ENCODE peak calls at places on chromosomes 16 and 17, in nine cellular contexts. X is psoas muscle, J is upper lobe of right lung, S is ovary, C is tibial artery, V is heart left ventricle, U is astrocyte, M is cardiac muscle cell, R is HCT116. I is an unnamed sample. For H3K4me1, the result is how much of the 10 kb centered on the place peaks cover.

GRCh38 chr17:65400701-65401100 is 160.7 kb downstream of the AXIN2 start:
- DNase-seq in S (no peak), R (no peak), J (no peak), M (no peak), C (no peak), V (no peak), X (no peak), U (no peak), I (no peak)

GRCh38 chr17:62760059-62760887 is 47.8 kb downstream of the MARCHF10 start:
- DNase-seq in M (peak), C (no peak), U (peak), J (no peak), V (no peak), R (no peak), X (no peak), S (no peak), I (peak)

GRCh38 chr17:76696763-76697701 is 13.7 kb downstream of the MXRA7 start:
- DNase-seq in M (peak), R (no peak), J (no peak), X (peak), U (peak), V (peak), S (no peak), C (no peak), I (no peak)

GRCh38 chr17:75776399-75777242 is 8.0 kb upstream of the UNK start:
- DNase-seq in U (no peak), R (no peak), V (no peak), J (peak), X (no peak), C (no peak), M (peak), S (peak), I (no peak)

GRCh38 chr17:37299257-37299985 is 76.4 kb upstream of the C17orf78 start:
- DNase-seq in X (no peak), C (no peak), V (no peak), S (no peak), R (no peak), U (no peak), J (no peak), M (peak), I (no peak)

GRCh38 chr16:12267491-12267890 is 291.0 kb downstream of the SNX29 start:
- DNase-seq in M (peak), X (no peak), U (no peak), C (no peak), J (no peak), R (no peak), V (no peak), S (no peak), I (no peak)

GRCh38 chr17:47698749-47699535 is 5.0 kb downstream of the TBKBP1 start:
- DNase-seq in R (no peak), C (no peak), V (no peak), J (peak), S (peak), M (peak), X (peak), U (no peak), I (peak)

GRCh38 chr16:89096768-89097527 is 3.3 kb downstream of the ACSF3 start:
- DNase-seq in V (no peak), S (no peak), R (no peak), J (no peak), U (no peak), X (no peak), M (no peak), C (no peak), I (peak)

GRCh38 chr17:29565643-29566472 is 979 bp downstream of the ABHD15 start:
- DNase-seq in S (peak), C (no peak), V (no peak), X (peak), M (no peak), J (peak), R (peak), U (no peak), I (no peak)

GRCh38 chr17:57379237-57380054 is 123.1 kb downstream of the MSI2 start:
- DNase-seq in R (no peak), M (peak), C (no peak), J (no peak), U (peak), S (peak), X (no peak), V (peak), I (peak)

GRCh38 chr16:80599466-80599865 is 58.7 kb downstream of the DYNLRB2 start:
- DNase-seq in M (no peak), J (no peak), R (no peak), V (no peak), C (no peak), U (peak), S (no peak), X (no peak), I (peak)

GRCh38 chr16:87278191-87279093 is 38.8 kb downstream of the C16orf95 start:
- DNase-seq in R (peak), S (peak), J (peak), C (peak), U (peak), X (peak), V (peak), M (peak), I (peak)

GRCh38 chr17:68349157-68349556 is 57.9 kb downstream of the ARSG start:
- DNase-seq in V (no peak), X (no peak), R (no peak), M (no peak), U (no peak), J (no peak), C (no peak), S (no peak), I (no peak)

GRCh38 chr16:46883353-46883689 is 841 bp upstream of the GPT2 start:
- DNase-seq in C (no peak), J (no peak), U (no peak), S (no peak), M (no peak), R (no peak), V (no peak), X (no peak), I (no peak)

GRCh38 chr16:70341600-70341999 is 5.1 kb upstream of the DDX19A start:
- DNase-seq in V (no peak), S (no peak), U (no peak), C (no peak), M (no peak), R (no peak), J (no peak), X (no peak), I (no peak)

GRCh38 chr16:75491876-75492275 is 3.4 kb downstream of the CHST6 start:
- DNase-seq in C (no peak), X (no peak), V (no peak), S (no peak), M (no peak), R (no peak), J (no peak), U (no peak), I (no peak)

GRCh38 chr17:13475574-13476223 is 126.0 kb downstream of the HS3ST3A1 start:
- DNase-seq in R (no peak), M (no peak), J (no peak), C (peak), X (no peak), V (no peak), U (no peak), S (no peak), I (no peak)

GRCh38 chr16:57536306-57537193 is at the start of gene CCDC102A:
- DNase-seq in U (no peak), X (no peak), C (no peak), R (no peak), J (no peak), V (no peak), S (no peak), M (peak), I (no peak)

GRCh38 chr17:73028311-73028755 is 64.2 kb downstream of the SLC39A11 start:
- DNase-seq in J (no peak), X (no peak), U (no peak), R (no peak), M (peak), S (no peak), C (no peak), V (no peak), I (peak)

GRCh38 chr16:73886378-73886777 is 410.2 kb upstream of the PSMD7 start:
- DNase-seq in J (no peak), R (no peak), U (no peak), M (no peak), V (no peak), X (no peak), C (no peak), S (no peak), I (no peak)

GRCh38 chr16:30778549-30779244 is 8.3 kb downstream of the ZNF629 start:
- DNase-seq in J (no peak), V (no peak), C (no peak), X (peak), R (no peak), M (peak), U (no peak), S (no peak), I (peak)

GRCh38 chr16:54506691-54507090 is 220.1 kb upstream of the IRX3 start:
- DNase-seq in J (no peak), S (no peak), R (no peak), V (no peak), X (no peak), U (no peak), C (no peak), M (no peak), I (no peak)

GRCh38 chr17:74133726-74134125 is 69.8 kb upstream of the RPL38 start:
- DNase-seq in M (no peak), U (no peak), X (no peak), C (no peak), S (no peak), V (no peak), R (no peak), J (peak), I (no peak)

GRCh38 chr16:53131050-53131362 is 76.2 kb downstream of the CHD9 start:
- DNase-seq in J (no peak), R (no peak), X (no peak), U (no peak), M (no peak), S (no peak), C (no peak), V (no peak), I (no peak)

GRCh38 chr17:8142887-8143580 is 9.2 kb downstream of the PER1 start:
- DNase-seq in C (no peak), R (no peak), J (no peak), S (peak), M (no peak), U (no peak), V (no peak), X (no peak), I (no peak)

GRCh38 chr16:35311475-35311874 is 1852.1 kb downstream of the TP53TG3F start:
- DNase-seq in U (no peak), J (no peak), V (no peak), X (no peak), S (no peak), M (no peak), C (no peak), R (no peak), I (no peak)

GRCh38 chr17:63998050-63998720 is at the start of gene PRR29:
- DNase-seq in X (peak), R (no peak), M (peak), S (peak), C (no peak), U (no peak), J (peak), V (peak), I (peak)

GRCh38 chr16:66515543-66516171 is 34.3 kb downstream of the TK2 start:
- DNase-seq in X (no peak), U (peak), R (no peak), C (peak), J (no peak), M (peak), V (no peak), S (peak), I (peak)

GRCh38 chr17:45430738-45431530 is 1.7 kb downstream of the ARHGAP27 start:
- DNase-seq in S (no peak), U (no peak), M (peak), C (no peak), J (peak), V (no peak), R (no peak), X (no peak), I (no peak)

GRCh38 chr16:80081851-80082250 is 458.9 kb upstream of the DYNLRB2 start:
- DNase-seq in U (no peak), J (no peak), M (no peak), C (no peak), V (no peak), R (no peak), S (no peak), X (no peak), I (no peak)

GRCh38 chr17:28725166-28725659 is 820 bp downstream of the TLCD1 start:
- DNase-seq in R (peak), M (peak), S (no peak), C (no peak), J (no peak), X (no peak), V (no peak), U (peak), I (peak)

GRCh38 chr17:76517638-76518038 is 16.4 kb upstream of the RHBDF2 start:
- DNase-seq in M (no peak), R (no peak), V (no peak), U (no peak), J (no peak), X (no peak), C (no peak), S (no peak), I (no peak)

GRCh38 chr17:45433136-45433535 is 466 bp upstream of the ARHGAP27 start:
- DNase-seq in C (no peak), U (no peak), M (no peak), X (no peak), V (no peak), J (no peak), R (no peak), S (no peak), I (no peak)

GRCh38 chr17:82173351-82174041 is 39.1 kb downstream of the CCDC57 start:
- DNase-seq in S (no peak), X (no peak), R (no peak), J (no peak), V (no peak), C (no peak), M (no peak), U (no peak), I (no peak)
- H3K4me1 ChIP-seq in S (under half), X (under half), R (under half), J (under half), V (under half), C (under half), M (under half), U (under half), I (under half)

DNA sequence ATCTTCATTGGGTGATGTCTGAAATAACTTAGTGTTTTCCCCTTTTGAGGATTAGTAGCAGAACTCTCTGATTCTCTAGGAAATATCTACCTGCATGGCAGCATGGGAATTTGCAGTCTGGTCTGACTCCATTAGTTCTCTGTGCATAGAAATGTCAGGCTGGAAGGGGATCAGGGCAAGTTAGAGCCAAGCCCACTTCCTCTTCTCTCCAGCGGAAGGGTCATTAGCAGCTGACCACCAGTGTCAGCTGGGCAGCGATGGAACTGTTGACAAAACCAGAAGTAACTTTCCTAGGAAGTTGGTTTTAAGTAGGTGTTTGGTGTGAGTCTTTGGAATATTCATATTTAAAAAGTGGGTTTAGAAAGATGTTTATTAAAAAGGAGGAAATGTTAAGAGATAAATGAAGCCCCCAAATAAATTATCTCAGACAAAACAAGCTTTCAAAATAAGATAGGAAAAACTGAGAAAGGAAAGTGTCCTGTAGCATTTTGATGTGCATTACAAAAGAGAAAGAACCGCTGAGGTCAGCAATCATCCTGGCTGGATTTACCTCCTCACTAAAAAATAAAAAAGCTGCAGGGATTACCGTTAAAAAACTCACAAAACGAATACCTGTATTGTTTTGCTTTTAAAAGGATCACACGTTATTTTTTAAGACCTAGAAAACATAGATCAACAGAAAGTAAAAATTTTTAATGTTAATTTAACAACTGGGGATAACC is 32.4 kb upstream of the MMD start:
- DNase-seq in U (no peak), X (no peak), S (no peak), R (no peak), C (peak), M (no peak), V (peak), J (no peak), I (no peak)
- H3K4me1 ChIP-seq in U (under half), X (under half), S (under half), R (under half), C (under half), M (under half), V (under half), J (under half), I (under half)

GRCh38 chr17:17026163-17026562 is 16.1 kb upstream of the MPRIP start:
- DNase-seq in C (no peak), M (no peak), S (no peak), V (no peak), J (peak), X (no peak), U (no peak), R (no peak), I (no peak)
- H3K4me1 ChIP-seq in C (under half), M (under half), S (under half), V (under half), J (under half), X (under half), U (under half), R (half or more), I (under half)

GRCh38 chr17:79810138-79811027 is 13.5 kb upstream of the CBX8 start:
- DNase-seq in M (peak), X (peak), U (peak), C (no peak), R (peak), J (no peak), V (peak), S (peak), I (peak)
- H3K4me1 ChIP-seq in M (under half), X (under half), U (under half), C (half or more), R (under half), J (under half), V (under half), S (under half), I (under half)

GRCh38 chr16:85556456-85557082 is 56.6 kb upstream of the GSE1 start:
- DNase-seq in M (peak), C (peak), S (peak), J (peak), U (no peak), V (peak), R (no peak), X (peak), I (no peak)
- H3K4me1 ChIP-seq in M (under half), C (half or more), S (under half), J (under half), U (under half), V (under half), R (half or more), X (under half), I (under half)